ENCODE peak calls at places on chromosomes 5 and 9, in five cellular contexts. O is stimulated activated naive B cell treated with anti-CD40 and anti-IgM and Interleukin-4, amounts not matched to agents 10 μg/mL and 1 μg/mL and 100 μg/mL, for 72 hours; R is transverse colon; W is choroid plexus epithelial cell; Y is mucosa of gallbladder. D is an unnamed sample.

GRCh38 chr9:78428640-78429039 is 131.7 kb downstream of the PSAT1 start:
- DNase-seq in Y (no peak), O (no peak), W (no peak), R (no peak), D (no peak)

GRCh38 chr9:105063665-105064247 is 135.8 kb upstream of the ABCA1 start:
- DNase-seq in W (peak), Y (no peak), R (peak), O (peak), D (no peak)

GRCh38 chr9:113579270-113580040 is 115.9 kb downstream of the RGS3 start:
- DNase-seq in Y (no peak), O (peak), W (peak), R (peak), D (peak)

GRCh38 chr5:177049285-177049684 is 26.8 kb downstream of the ZNF346 start:
- DNase-seq in W (peak), R (no peak), Y (no peak), O (no peak), D (peak)

GRCh38 chr5:125408582-125409069 is 662.2 kb upstream of the ZNF608 start:
- DNase-seq in R (peak), W (peak), O (peak), Y (no peak), D (no peak)

GRCh38 chr5:68953885-68954617 is 139.8 kb upstream of the SLC30A5 start:
- DNase-seq in W (peak), R (no peak), O (no peak), Y (no peak), D (no peak)

GRCh38 chr5:171450423-171451246 is 31.2 kb downstream of the FGF18 start:
- DNase-seq in W (peak), R (peak), Y (peak), O (no peak), D (no peak)

GRCh38 chr5:175520321-175520720 is 42.0 kb downstream of the SFXN1 start:
- DNase-seq in Y (no peak), W (no peak), R (no peak), O (no peak), D (no peak)

GRCh38 chr9:80305136-80305535 is 733.4 kb downstream of the TLE4 start:
- DNase-seq in W (peak), O (no peak), R (no peak), Y (no peak), D (no peak)

GRCh38 chr9:4923580-4924544 is 61.2 kb upstream of the JAK2 start:
- DNase-seq in Y (no peak), R (no peak), O (no peak), W (peak), D (peak)

GRCh38 chr5:128537306-128537998 is 593 bp downstream of the FBN2 start:
- DNase-seq in W (peak), R (no peak), Y (no peak), O (no peak), D (no peak)

GRCh38 chr9:93286252-93287188 is 102.6 kb downstream of the WNK2 start:
- DNase-seq in Y (no peak), W (no peak), R (no peak), O (no peak), D (peak)

GRCh38 chr9:127903557-127904475 is 4.4 kb upstream of the ST6GALNAC6 start:
- DNase-seq in Y (peak), R (peak), W (no peak), O (peak), D (peak)

GRCh38 chr9:71628247-71628646 is 140.1 kb downstream of the CEMIP2 start:
- DNase-seq in Y (no peak), R (no peak), O (no peak), W (peak), D (no peak)

GRCh38 chr9:123456011-123456410 is 100.0 kb downstream of the CRB2 start:
- DNase-seq in R (peak), Y (no peak), W (no peak), O (no peak), D (no peak)

GRCh38 chr5:10328323-10328722 is 20.6 kb upstream of the CMBL start:
- DNase-seq in Y (no peak), R (no peak), O (no peak), W (no peak), D (no peak)

D was measured in OCI-LY7.